ENCODE peak calls at places on chromosome 12, in five cellular contexts. J, C, Q, L and U are unnamed samples.
A peak's percentile ranks its signal among the peaks of the same experiment; 100 is the strongest.

GRCh38 chr12:124479680-124480468 is 87.5 kb downstream of the NCOR2 start:
- DNase-seq in J (no peak), C (peak; percentile 48), Q (no peak), L (no peak), U (no peak)

GRCh38 chr12:65778268-65779090 is 45.8 kb upstream of the HMGA2 start:
- DNase-seq in J (peak; percentile 56), C (no peak), Q (no peak), L (peak; percentile 61), U (no peak)

GRCh38 chr12:57864382-57864781 is 17.9 kb upstream of the CTDSP2 start:
- DNase-seq in J (no peak), C (no peak), Q (no peak), L (no peak), U (no peak)

GRCh38 chr12:54431911-54432814 is 13.1 kb upstream of the ITGA5 start:
- DNase-seq in J (peak; percentile 69), C (peak; percentile 69), Q (no peak), L (peak; percentile 97), U (no peak)

GRCh38 chr12:42144174-42144423 is 575 bp downstream of the GXYLT1 start:
- DNase-seq in J (no peak), C (peak; percentile 23), Q (no peak), L (no peak), U (no peak)

GRCh38 chr12:51678086-51678724 is 87.2 kb downstream of the SCN8A start:
- DNase-seq in J (peak; percentile 54), C (peak; percentile 45), Q (no peak), L (peak; percentile 73), U (no peak)

GRCh38 chr12:1619599-1619998 is 9.4 kb upstream of the WNT5B start:
- DNase-seq in J (no peak), C (no peak), Q (no peak), L (peak; percentile 71), U (no peak)

GRCh38 chr12:121958521-121959240 is 40.3 kb downstream of the CFAP251 start:
- DNase-seq in J (peak; percentile 41), C (no peak), Q (no peak), L (no peak), U (no peak)

GRCh38 chr12:30243426-30243825 is 452.2 kb downstream of the IPO8 start:
- DNase-seq in J (no peak), C (no peak), Q (no peak), L (no peak), U (no peak)

GRCh38 chr12:51218607-51219161 is 822 bp upstream of the POU6F1 start:
- DNase-seq in J (no peak), C (peak; percentile 62), Q (no peak), L (peak; percentile 47), U (no peak)

GRCh38 chr12:131210506-131211278 is 257.0 kb downstream of the ADGRD1 start:
- DNase-seq in J (no peak), C (no peak), Q (no peak), L (no peak), U (no peak)

GRCh38 chr12:95218852-95219171 is 1.2 kb downstream of the VEZT start:
- DNase-seq in J (no peak), C (peak; percentile 13), Q (no peak), L (no peak), U (no peak)

DNA sequence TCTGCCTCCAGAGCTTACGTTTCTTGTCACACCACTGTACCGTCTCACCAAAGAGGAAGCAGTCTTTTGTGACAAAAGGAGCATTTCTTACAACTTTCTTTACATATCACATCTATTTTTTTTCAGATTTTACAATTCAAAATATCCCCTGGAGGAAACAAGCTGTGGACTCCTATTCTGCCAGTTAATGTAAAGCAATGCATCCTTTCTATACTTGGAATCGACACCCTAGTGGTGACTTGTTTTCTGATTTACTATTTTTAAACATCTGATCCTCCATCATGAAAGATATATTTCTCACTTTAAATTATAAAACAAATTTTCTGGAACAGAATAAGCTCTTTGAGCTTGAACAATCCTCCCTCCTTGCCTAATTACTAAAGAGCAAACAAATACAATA is 34.8 kb downstream of the AICDA start:
- DNase-seq in J (no peak), C (no peak), Q (no peak), L (no peak), U (no peak)
- TF ChIP-seq CTCF in J (no peak), C (no peak), Q (no peak), L (no peak), U (no peak)

GRCh38 chr12:114636723-114637480 is 47.1 kb downstream of the TBX3 start:
- DNase-seq in J (peak; percentile 19), C (peak; percentile 10), Q (no peak), L (no peak), U (no peak)
- TF ChIP-seq CTCF in J (peak; percentile 55), C (peak; percentile 50), Q (no peak), L (no peak), U (no peak)

DNA sequence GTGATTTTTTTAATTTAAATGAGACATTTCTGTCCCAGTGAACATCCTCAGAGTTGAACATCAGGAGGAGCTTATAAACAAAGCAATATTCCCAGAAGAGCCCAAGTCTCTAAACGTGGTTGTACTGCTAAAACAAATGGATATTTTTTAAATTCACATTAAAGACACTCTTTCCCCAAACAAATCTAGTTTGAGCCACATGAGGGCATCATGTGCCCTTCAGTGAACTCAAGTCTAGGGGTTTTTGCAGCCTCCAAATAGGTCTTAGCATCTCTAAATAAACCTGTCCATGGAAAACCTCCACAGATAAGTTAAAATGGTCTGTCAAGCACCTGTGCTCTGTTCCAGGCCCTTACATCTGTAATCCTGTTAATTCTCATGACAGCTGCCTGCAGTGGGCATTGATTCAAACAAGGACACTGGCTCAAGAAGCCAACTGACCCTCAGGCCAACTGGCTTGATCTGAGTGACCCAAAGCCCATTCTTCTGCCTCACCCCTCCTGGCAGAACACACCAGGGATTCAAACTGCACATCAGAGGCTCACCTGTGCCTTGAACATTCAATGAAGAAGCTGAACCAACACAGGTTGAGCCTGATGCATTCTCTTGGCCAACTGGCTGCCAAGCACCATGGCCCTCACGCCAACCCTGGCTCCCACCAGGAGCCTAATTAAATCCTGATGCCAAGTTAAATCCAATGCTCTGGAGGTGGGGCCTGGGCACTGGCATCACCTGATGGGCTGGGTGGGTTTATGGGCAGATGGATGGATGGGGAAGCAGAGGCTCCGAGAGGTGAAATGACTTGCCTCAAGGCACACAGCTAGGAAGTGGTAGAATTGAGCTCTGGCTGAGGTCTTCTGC is 8.6 kb downstream of the ISCU start:
- DNase-seq in J (peak; percentile 67), C (no peak), Q (no peak), L (peak; percentile 39), U (no peak)
- TF ChIP-seq CTCF in J (peak; percentile 47), C (peak; percentile 27), Q (no peak), L (peak; percentile 13), U (no peak)

DNA sequence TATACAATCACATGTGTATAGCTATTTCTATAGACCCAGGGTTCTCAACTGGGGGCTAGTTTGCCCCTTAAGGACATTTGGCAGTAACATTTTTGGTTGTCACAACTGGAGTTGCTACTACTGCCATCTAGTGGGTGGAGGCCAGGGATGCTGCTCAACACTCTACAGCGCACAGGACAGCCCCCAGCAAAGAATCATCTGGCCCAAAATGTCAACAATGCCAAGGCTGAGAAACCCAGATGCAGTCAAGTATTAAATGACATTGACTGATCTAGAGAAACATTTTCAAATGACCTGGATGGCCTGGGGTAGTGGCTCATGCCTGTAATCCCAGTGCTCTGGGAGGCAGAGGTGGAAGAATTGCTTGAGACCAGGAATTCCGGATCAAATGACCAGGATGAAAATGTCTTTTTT is 5.8 kb downstream of the WSB2 start:
- DNase-seq in J (peak; percentile 27), C (peak; percentile 70), Q (peak; percentile 65), L (peak; percentile 61), U (no peak)
- TF ChIP-seq CTCF in J (peak; percentile 62), C (peak; percentile 81), Q (peak; percentile 66), L (peak; percentile 58), U (no peak)

GRCh38 chr12:59596232-59597143 is 659 bp downstream of the SLC16A7 start:
- DNase-seq in J (peak; percentile 66), C (peak; percentile 8), Q (peak; percentile 79), L (peak; percentile 73), U (peak; percentile 30)
- TF ChIP-seq CTCF in J (peak; percentile 1), C (no peak), Q (no peak), L (peak; percentile 22), U (no peak)

DNA sequence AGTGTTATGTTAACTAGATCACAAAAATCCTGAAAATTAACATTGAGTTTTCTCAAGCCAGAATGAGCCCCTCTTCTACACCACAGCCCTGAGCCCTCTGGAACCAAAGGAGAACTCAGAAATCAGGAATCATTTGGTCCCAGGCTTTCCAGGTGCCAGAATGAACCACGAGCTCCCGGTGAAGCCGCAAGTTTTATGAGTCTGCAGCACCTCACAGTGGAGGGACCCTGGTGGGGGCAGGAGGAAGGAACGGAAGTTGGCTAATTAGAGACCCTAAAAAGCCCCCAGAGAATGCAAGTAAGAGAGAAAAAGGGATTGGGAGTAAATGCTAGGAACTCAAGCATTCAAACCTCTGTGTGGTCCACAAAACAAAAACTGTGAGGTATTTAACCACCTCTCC is 52.9 kb upstream of the BCL2L14 start:
- DNase-seq in J (no peak), C (peak; percentile 32), Q (no peak), L (no peak), U (no peak)
- TF ChIP-seq CTCF in J (peak; percentile 41), C (peak; percentile 59), Q (no peak), L (no peak), U (no peak)

GRCh38 chr12:18861287-18861858 is 123.5 kb downstream of the CAPZA3 start:
- DNase-seq in J (peak; percentile 55), C (no peak), Q (no peak), L (peak; percentile 60), U (no peak)
- TF ChIP-seq CTCF in J (peak; percentile 40), C (peak; percentile 5), Q (peak; percentile 42), L (peak; percentile 35), U (peak; percentile 61)

GRCh38 chr12:16949351-16949750 is 343.4 kb upstream of the LMO3 start:
- DNase-seq in J (no peak), C (peak; percentile 59), Q (no peak), L (no peak), U (no peak)

GRCh38 chr12:16955083-16955657 is 349.2 kb upstream of the LMO3 start:
- DNase-seq in J (peak; percentile 32), C (no peak), Q (no peak), L (no peak), U (no peak)

GRCh38 chr12:16946691-16947090 is 340.7 kb upstream of the LMO3 start:
- DNase-seq in J (no peak), C (no peak), Q (no peak), L (no peak), U (no peak)

GRCh38 chr12:16950041-16950677 is 344.2 kb upstream of the LMO3 start:
- DNase-seq in J (no peak), C (peak; percentile 71), Q (no peak), L (no peak), U (no peak)
- TF ChIP-seq CTCF in J (no peak), C (peak; percentile 55), Q (no peak), L (no peak), U (no peak)